ENCODE peak calls at places on chromosome 11, in ten cellular contexts. W is right atrium auricular region, Q is LoVo, I is ovary, Y is HTR-8/SVneo, H is heart right ventricle, S is T47D, J is T-helper 2 cell, X is neural crest cell, P is PC-3. R is an unnamed sample.

GRCh38 chr11:14380947-14381555 is 22.1 kb upstream of the RRAS2 start:
- DNase-seq in W (peak), Q (peak), I (peak), Y (peak), H (peak), S (peak), J (peak), X (peak), P (peak), R (no peak)

GRCh38 chr11:78573271-78574035 is 1.2 kb downstream of the NARS2 start:
- DNase-seq in W (no peak), Q (no peak), I (no peak), Y (no peak), H (no peak), S (no peak), J (no peak), X (no peak), P (no peak), R (no peak)

GRCh38 chr11:134360050-134360835 is 28.5 kb downstream of the GLB1L2 start:
- DNase-seq in W (peak), Q (no peak), I (peak), Y (peak), H (peak), S (peak), J (peak), X (peak), P (peak), R (peak)

GRCh38 chr11:82458777-82459176 is 274.9 kb downstream of the FAM181B start:
- DNase-seq in W (no peak), Q (no peak), I (no peak), Y (no peak), H (no peak), S (no peak), J (no peak), X (peak), P (no peak), R (no peak)

GRCh38 chr11:74443071-74443864 is 24.1 kb downstream of the KCNE3 start:
- DNase-seq in W (no peak), Q (peak), I (no peak), Y (no peak), H (no peak), S (peak), J (no peak), X (no peak), P (peak), R (peak)

GRCh38 chr11:128705124-128705920 is 11.4 kb downstream of the FLI1 start:
- DNase-seq in W (no peak), Q (no peak), I (no peak), Y (no peak), H (no peak), S (no peak), J (no peak), X (no peak), P (no peak), R (no peak)

GRCh38 chr11:34208266-34209135 is 103.1 kb downstream of the NAT10 start:
- DNase-seq in W (no peak), Q (no peak), I (no peak), Y (no peak), H (no peak), S (no peak), J (no peak), X (no peak), P (no peak), R (no peak)

GRCh38 chr11:130897262-130898182 is 18.8 kb downstream of the SNX19 start:
- DNase-seq in W (peak), Q (no peak), I (peak), Y (no peak), H (peak), S (no peak), J (no peak), X (no peak), P (peak), R (peak)

GRCh38 chr11:662689-663274 is 25.7 kb downstream of the DRD4 start:
- DNase-seq in W (no peak), Q (peak), I (peak), Y (peak), H (peak), S (peak), J (no peak), X (peak), P (peak), R (no peak)

GRCh38 chr11:111694851-111695250 is 71.3 kb downstream of the PPP2R1B start:
- DNase-seq in W (no peak), Q (no peak), I (no peak), Y (peak), H (no peak), S (no peak), J (no peak), X (peak), P (no peak), R (no peak)

GRCh38 chr11:6618117-6619020 is 853 bp downstream of the TPP1 start:
- DNase-seq in W (no peak), Q (no peak), I (peak), Y (no peak), H (no peak), S (no peak), J (no peak), X (no peak), P (peak), R (no peak)

R was measured in LNCaP clone FGC.